ENCODE peak calls at places on chromosome 1, in five cellular contexts. One of them, this sample, is unnamed.
A peak's percentile ranks its signal among the peaks of the same experiment; 100 is the strongest.

GRCh38 chr1:85225624-85226380 is 25.0 kb upstream of the SYDE2 start:
- DNase-seq in EL: no peak
- DNase-seq in thoracic aorta: no peak
- DNase-seq in prostate gland: no peak
- DNase-seq in iPS DF 6.9: no peak
- DNase-seq in this sample: no peak

GRCh38 chr1:6024376-6024775 is 21.3 kb upstream of the KCNAB2 start:
- DNase-seq in EL: no peak
- DNase-seq in thoracic aorta: no peak
- DNase-seq in prostate gland: no peak
- DNase-seq in iPS DF 6.9: no peak
- DNase-seq in this sample: no peak

GRCh38 chr1:46301406-46302090 is 1.9 kb downstream of the LRRC41 start:
- DNase-seq in EL: peak; percentile 54
- DNase-seq in thoracic aorta: no peak
- DNase-seq in prostate gland: peak; percentile 32
- DNase-seq in iPS DF 6.9: no peak
- DNase-seq in this sample: no peak

GRCh38 chr1:36352910-36353878 is 29.7 kb upstream of the EVA1B start:
- DNase-seq in EL: peak; percentile 89
- DNase-seq in thoracic aorta: no peak
- DNase-seq in prostate gland: no peak
- DNase-seq in iPS DF 6.9: no peak
- DNase-seq in this sample: no peak

GRCh38 chr1:168259567-168259966 is 21.1 kb upstream of the TBX19 start:
- DNase-seq in EL: no peak
- DNase-seq in thoracic aorta: no peak
- DNase-seq in prostate gland: no peak
- DNase-seq in iPS DF 6.9: no peak
- DNase-seq in this sample: no peak

GRCh38 chr1:10724948-10725852 is 71.2 kb downstream of the CASZ1 start:
- DNase-seq in EL: peak; percentile 45
- DNase-seq in thoracic aorta: peak; percentile 19
- DNase-seq in prostate gland: peak; percentile 54
- DNase-seq in iPS DF 6.9: no peak
- DNase-seq in this sample: peak; percentile 53

GRCh38 chr1:186708578-186709203 is 28.5 kb upstream of the PTGS2 start:
- DNase-seq in EL: peak; percentile 5
- DNase-seq in thoracic aorta: no peak
- DNase-seq in prostate gland: no peak
- DNase-seq in iPS DF 6.9: no peak
- DNase-seq in this sample: no peak

GRCh38 chr1:204073837-204074273 is 940 bp downstream of the SOX13 start:
- DNase-seq in EL: peak; percentile 34
- DNase-seq in thoracic aorta: no peak
- DNase-seq in prostate gland: no peak
- DNase-seq in iPS DF 6.9: no peak
- DNase-seq in this sample: no peak

GRCh38 chr1:26745191-26745590 is 42.6 kb upstream of the PIGV start:
- DNase-seq in EL: no peak
- DNase-seq in thoracic aorta: no peak
- DNase-seq in prostate gland: no peak
- DNase-seq in iPS DF 6.9: no peak
- DNase-seq in this sample: no peak

GRCh38 chr1:148379697-148380096 is 103.4 kb downstream of the PPIAL4G start:
- DNase-seq in EL: no peak
- DNase-seq in thoracic aorta: no peak
- DNase-seq in prostate gland: no peak
- DNase-seq in iPS DF 6.9: no peak
- DNase-seq in this sample: no peak

This sample was measured in NCI-H1694.